ENCODE peak calls at places on chromosomes 6 and 20, in five cellular contexts. U is body of pancreas, T is tibial nerve, P is lung, C is brain microvascular endothelial cell. O is an unnamed sample.

GRCh38 chr6:13467216-13467600 is 20.2 kb downstream of the GFOD1 start:
- DNase-seq in C (no peak), U (peak; percentile 49), T (no peak), P (no peak), O (no peak)

GRCh38 chr6:39411465-39411864 is 89.0 kb upstream of the KCNK16 start:
- DNase-seq in C (peak; percentile 69), T (no peak), U (no peak), P (no peak), O (no peak)

GRCh38 chr6:41451515-41452163 is 94.5 kb upstream of the FOXP4 start:
- DNase-seq in T (no peak), P (no peak), C (no peak), U (no peak), O (peak; percentile 35)

GRCh38 chr6:21003780-21004541 is 469.7 kb downstream of the CDKAL1 start:
- DNase-seq in T (no peak), U (peak; percentile 10), C (peak; percentile 42), P (no peak), O (no peak)

GRCh38 chr6:139776051-139776450 is 401.6 kb upstream of the CITED2 start:
- DNase-seq in P (no peak), C (no peak), U (peak; percentile 27), T (no peak), O (no peak)

GRCh38 chr6:126300126-126300525 is 39.8 kb upstream of the CENPW start:
- DNase-seq in U (no peak), T (no peak), C (no peak), P (no peak), O (no peak)

GRCh38 chr6:53236241-53236640 is 87.6 kb upstream of the GCM1 start:
- DNase-seq in U (no peak), T (no peak), C (no peak), P (no peak), O (no peak)

GRCh38 chr6:28603920-28604319 is 78.2 kb downstream of the GPX5 start:
- DNase-seq in C (no peak), U (no peak), P (no peak), T (no peak), O (no peak)

GRCh38 chr6:145948328-145948727 is 15.8 kb downstream of the SHPRH start:
- DNase-seq in T (no peak), U (no peak), C (no peak), P (no peak), O (no peak)

GRCh38 chr20:34834459-34834893 is 9.0 kb upstream of the NCOA6 start:
- DNase-seq in U (no peak), T (no peak), C (no peak), P (no peak), O (no peak)

GRCh38 chr6:156980515-156980914 is 203.3 kb downstream of the ARID1B start:
- DNase-seq in U (no peak), T (no peak), P (no peak), C (no peak), O (no peak)

GRCh38 chr20:22382742-22383141 is 201.6 kb downstream of the FOXA2 start:
- DNase-seq in P (no peak), C (no peak), T (no peak), U (no peak), O (no peak)

GRCh38 chr20:10651227-10651990 is 22.4 kb downstream of the JAG1 start:
- DNase-seq in C (peak; percentile 73), U (no peak), T (no peak), P (no peak), O (no peak)

GRCh38 chr6:73144516-73144915 is 80.8 kb downstream of the KHDC1L start:
- DNase-seq in U (no peak), P (no peak), C (no peak), T (no peak), O (no peak)

GRCh38 chr6:167706313-167707109 is 120.2 kb upstream of the AFDN start:
- DNase-seq in U (no peak), C (no peak), P (no peak), T (no peak), O (no peak)

GRCh38 chr6:147204060-147204785 is at the start of gene STXBP5:
- DNase-seq in T (no peak), P (peak; percentile 52), C (no peak), U (peak; percentile 65), O (peak; percentile 59)

GRCh38 chr6:101146389-101146788 is 247.1 kb upstream of the GRIK2 start:
- DNase-seq in T (no peak), P (no peak), C (peak; percentile 88), U (no peak), O (no peak)

GRCh38 chr6:209432-210103 is 82.7 kb upstream of the DUSP22 start:
- DNase-seq in C (no peak), U (no peak), P (no peak), T (no peak), O (no peak)

GRCh38 chr6:28996844-28997502 is 8.1 kb downstream of the ZNF311 start:
- DNase-seq in U (no peak), P (no peak), C (no peak), T (no peak), O (no peak)

GRCh38 chr6:41547799-41548097 is 1.6 kb downstream of the FOXP4 start:
- DNase-seq in C (no peak), U (no peak), T (no peak), P (no peak), O (no peak)

GRCh38 chr6:77470983-77471382 is 7.7 kb upstream of the HTR1B start:
- DNase-seq in T (no peak), U (no peak), C (peak; percentile 73), P (no peak), O (no peak)

GRCh38 chr6:131693384-131693783 is 7.8 kb downstream of the OR2A4 start:
- DNase-seq in U (no peak), T (no peak), P (no peak), C (no peak), O (no peak)

GRCh38 chr20:3243718-3244358 is 4.8 kb upstream of the SLC4A11 start:
- DNase-seq in C (no peak), T (no peak), U (no peak), P (no peak), O (no peak)

GRCh38 chr6:45415315-45415714 is 37.6 kb upstream of the SUPT3H start:
- DNase-seq in U (no peak), P (no peak), C (no peak), T (no peak), O (no peak)

GRCh38 chr6:160733045-160733646 is 31.1 kb downstream of the PLG start:
- DNase-seq in T (no peak), P (peak; percentile 43), U (peak; percentile 56), C (peak; percentile 50), O (peak; percentile 20)

GRCh38 chr6:26363882-26364825 is 844 bp upstream of the BTN3A2 start:
- DNase-seq in T (no peak), C (peak; percentile 24), P (no peak), U (no peak), O (no peak)

GRCh38 chr6:35496851-35497570 is at the start of gene TEAD3:
- DNase-seq in T (no peak), C (peak; percentile 36), U (peak; percentile 41), P (peak; percentile 64), O (peak; percentile 88)

GRCh38 chr6:28167068-28167467 is 25.4 kb downstream of the ZKSCAN8 start:
- DNase-seq in C (peak; percentile 85), T (no peak), U (no peak), P (no peak), O (no peak)

GRCh38 chr6:14841901-14842421 is 403.9 kb upstream of the JARID2 start:
- DNase-seq in T (no peak), U (peak; percentile 50), P (no peak), C (peak; percentile 70), O (no peak)

GRCh38 chr20:59830107-59831023 is 103.1 kb downstream of the SYCP2 start:
- DNase-seq in T (no peak), P (peak; percentile 22), U (no peak), C (no peak), O (no peak)

GRCh38 chr6:22631101-22631500 is 61.7 kb downstream of the HDGFL1 start:
- DNase-seq in P (no peak), T (no peak), U (no peak), C (no peak), O (peak; percentile 68)

GRCh38 chr6:112562348-112563220 is 215.5 kb downstream of the RFPL4B start:
- DNase-seq in U (no peak), T (no peak), C (peak; percentile 47), P (no peak), O (peak; percentile 47)

GRCh38 chr6:18506387-18507017 is 119.4 kb downstream of the RNF144B start:
- DNase-seq in P (no peak), U (no peak), C (peak; percentile 47), T (no peak), O (no peak)

GRCh38 chr6:52098649-52099184 is 11.3 kb upstream of the PKHD1 start:
- DNase-seq in P (no peak), U (no peak), C (no peak), T (no peak), O (no peak)

GRCh38 chr6:16985484-16986284 is 116.2 kb upstream of the STMND1 start:
- DNase-seq in U (no peak), C (peak; percentile 18), P (no peak), T (no peak), O (no peak)
- H3K27ac ChIP-seq in U (no peak overlapping the region), C (no peak overlapping the region), P (no peak overlapping the region), T (no peak overlapping the region), O (no peak overlapping the region)

GRCh38 chr20:54479138-54479906 is 3.9 kb downstream of the DOK5 start:
- DNase-seq in C (no peak), P (no peak), U (no peak), T (no peak), O (no peak)
- TF ChIP-seq CTCF in C (peak; percentile 57), P (no peak), U (peak; percentile 18), T (no peak), O (no peak)

GRCh38 chr20:58629213-58629575 is 21.9 kb upstream of the STX16 start:
- DNase-seq in T (no peak), U (no peak), P (no peak), C (no peak), O (no peak)

GRCh38 chr20:58628491-58629212 is 22.4 kb upstream of the STX16 start:
- DNase-seq in C (no peak), T (no peak), P (no peak), U (no peak), O (no peak)

GRCh38 chr20:58633161-58634035 is 17.7 kb upstream of the STX16 start:
- DNase-seq in C (no peak), T (no peak), P (no peak), U (no peak), O (no peak)

GRCh38 chr20:58627212-58628072 is 23.6 kb upstream of the STX16 start:
- DNase-seq in C (no peak), U (no peak), P (no peak), T (no peak), O (no peak)

GRCh38 chr20:58630063-58630462 is 21.0 kb upstream of the STX16 start:
- DNase-seq in U (no peak), C (peak; percentile 72), P (no peak), T (no peak), O (no peak)
- H3K27ac ChIP-seq in U (no peak overlapping the region), C (peak overlapping the region; percentile 68), P (no peak overlapping the region), T (no peak overlapping the region), O (no peak overlapping the region)

DNA sequence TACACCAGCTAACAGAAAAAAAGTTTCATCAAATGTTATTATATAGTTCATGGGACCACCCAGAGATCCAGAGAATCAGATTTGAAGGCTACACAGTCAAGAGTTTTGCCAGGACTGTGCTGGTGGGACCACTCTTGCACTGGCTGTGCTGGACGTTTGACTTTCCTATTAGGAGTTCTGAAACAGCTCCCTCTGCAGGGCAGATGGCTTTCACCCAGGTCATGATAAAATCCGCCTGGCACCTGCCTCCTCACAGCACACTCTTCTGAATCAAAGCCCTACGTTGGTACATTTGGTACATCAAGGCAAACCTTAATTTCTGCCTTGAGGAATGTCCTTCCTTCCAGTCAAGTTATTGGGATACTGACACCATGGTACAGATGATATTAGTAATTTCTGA is 302.1 kb downstream of the ZNF217 start:
- DNase-seq in P (no peak), U (no peak), T (no peak), C (no peak), O (no peak)
- TF ChIP-seq CTCF in P (no peak), U (peak; percentile 6), T (no peak), C (no peak), O (no peak)